ENCODE peak calls at places on chromosomes 12 and 14, in eight cellular contexts. I, U, N, X, Z, E, F and W are unnamed samples.

GRCh38 chr12:91565246-91565645 is 382.6 kb upstream of the DCN start:
- DNase-seq in X (no peak), U (no peak), E (no peak), F (peak), I (no peak), Z (no peak), N (no peak), W (no peak)

GRCh38 chr12:19369691-19370148 is 69.6 kb upstream of the AEBP2 start:
- DNase-seq in N (no peak), E (no peak), X (no peak), Z (no peak), F (no peak), I (no peak), U (peak), W (no peak)

GRCh38 chr12:56129210-56129691 is 1.2 kb downstream of the ESYT1 start:
- DNase-seq in F (no peak), E (peak), Z (no peak), X (peak), U (no peak), N (peak), I (peak), W (peak)

GRCh38 chr12:43824207-43824775 is 11.6 kb upstream of the TMEM117 start:
- DNase-seq in N (no peak), X (no peak), U (no peak), Z (no peak), E (no peak), I (no peak), F (no peak), W (no peak)

GRCh38 chr12:75750950-75751349 is 239.5 kb upstream of the KRR1 start:
- DNase-seq in X (no peak), Z (no peak), U (peak), I (no peak), E (peak), F (peak), N (no peak), W (no peak)

GRCh38 chr14:21978184-21978998 is 304.8 kb upstream of the OR4E1 start:
- DNase-seq in E (peak), U (no peak), Z (no peak), F (no peak), X (no peak), I (peak), N (no peak), W (no peak)

GRCh38 chr12:80230068-80230467 is 130.7 kb downstream of the OTOGL start:
- DNase-seq in Z (no peak), I (peak), N (no peak), E (no peak), X (no peak), F (no peak), U (no peak), W (no peak)

GRCh38 chr12:19440916-19441315 is 1.6 kb downstream of the AEBP2 start:
- DNase-seq in N (no peak), F (peak), E (no peak), I (no peak), Z (no peak), X (no peak), U (no peak), W (no peak)

GRCh38 chr12:62537544-62537943 is 70.9 kb downstream of the MON2 start:
- DNase-seq in U (peak), X (no peak), N (no peak), Z (peak), F (peak), I (peak), E (peak), W (no peak)

GRCh38 chr12:43349863-43350262 is 202.1 kb downstream of the ADAMTS20 start:
- DNase-seq in N (no peak), X (no peak), U (no peak), E (no peak), Z (no peak), I (no peak), F (no peak), W (no peak)

GRCh38 chr14:83559721-83560120 is 1970.2 kb upstream of the FLRT2 start:
- DNase-seq in F (peak), I (no peak), E (peak), N (no peak), U (no peak), Z (no peak), X (no peak), W (no peak)

GRCh38 chr14:69161590-69161989 is 8.7 kb upstream of the DCAF5 start:
- DNase-seq in F (no peak), U (no peak), Z (no peak), I (no peak), N (no peak), X (no peak), E (no peak), W (no peak)

GRCh38 chr14:100846309-100846859 is 20.5 kb downstream of the MEG3 start:
- DNase-seq in Z (no peak), I (peak), X (no peak), E (no peak), U (no peak), N (no peak), F (no peak), W (no peak)

GRCh38 chr12:59710964-59711363 is 115.1 kb downstream of the SLC16A7 start:
- DNase-seq in Z (no peak), I (no peak), X (no peak), N (no peak), U (no peak), F (no peak), E (no peak), W (no peak)

GRCh38 chr14:30569903-30570226 is 10.9 kb downstream of the G2E3 start:
- DNase-seq in X (no peak), F (no peak), N (no peak), U (no peak), E (no peak), Z (no peak), I (no peak), W (no peak)

GRCh38 chr12:109092484-109093021 is 719 bp downstream of the ALKBH2 start:
- DNase-seq in U (no peak), Z (no peak), F (no peak), N (peak), X (no peak), E (no peak), I (no peak), W (no peak)

GRCh38 chr12:120490833-120491512 is 4.9 kb upstream of the DYNLL1 start:
- DNase-seq in F (no peak), I (no peak), E (no peak), N (no peak), Z (no peak), U (no peak), X (no peak), W (no peak)

GRCh38 chr14:89748004-89748403 is 206.5 kb downstream of the EFCAB11 start:
- DNase-seq in I (no peak), F (no peak), X (no peak), U (no peak), N (no peak), Z (no peak), E (peak), W (no peak)

GRCh38 chr14:68655021-68655811 is 137.7 kb downstream of the ZFP36L1 start:
- DNase-seq in E (no peak), F (no peak), N (no peak), I (no peak), X (no peak), U (no peak), Z (no peak), W (no peak)

GRCh38 chr14:74921987-74922751 is 891 bp downstream of the RPS6KL1 start:
- DNase-seq in U (no peak), E (no peak), Z (no peak), I (no peak), X (no peak), F (no peak), N (no peak), W (no peak)

GRCh38 chr12:57511588-57512325 is 8.6 kb downstream of the DDIT3 start:
- DNase-seq in N (no peak), Z (no peak), E (no peak), I (no peak), F (no peak), U (no peak), X (no peak), W (no peak)

GRCh38 chr12:9897524-9897923 is 16.2 kb downstream of the KLRF2 start:
- DNase-seq in F (no peak), U (no peak), E (no peak), N (no peak), Z (no peak), X (no peak), I (no peak), W (no peak)

GRCh38 chr14:24783791-24784190 is 149.8 kb upstream of the GZMB start:
- DNase-seq in U (no peak), X (no peak), E (no peak), N (no peak), I (no peak), Z (no peak), F (no peak), W (no peak)

GRCh38 chr12:50186667-50187066 is 19.5 kb upstream of the CERS5 start:
- DNase-seq in X (no peak), Z (no peak), E (peak), I (no peak), N (no peak), F (no peak), U (no peak), W (no peak)

GRCh38 chr12:3030821-3031415 is 46.3 kb upstream of the TSPAN9 start:
- DNase-seq in U (no peak), N (no peak), X (no peak), E (no peak), Z (no peak), I (no peak), F (no peak), W (no peak)

GRCh38 chr12:80187660-80188090 is 88.3 kb downstream of the OTOGL start:
- DNase-seq in U (no peak), F (peak), N (peak), X (peak), Z (peak), I (peak), E (peak), W (no peak)

GRCh38 chr12:91988076-91988475 is 157.6 kb downstream of the BTG1 start:
- DNase-seq in Z (no peak), U (no peak), N (no peak), E (no peak), X (no peak), I (no peak), F (no peak), W (no peak)

GRCh38 chr14:98350213-98350612 is 921.8 kb downstream of the BCL11B start:
- DNase-seq in F (no peak), E (no peak), U (no peak), Z (no peak), I (no peak), X (no peak), N (no peak), W (no peak)

GRCh38 chr12:122422769-122423257 is 344 bp upstream of the CLIP1 start:
- DNase-seq in N (no peak), U (no peak), I (peak), Z (no peak), X (peak), E (peak), F (no peak), W (peak)

GRCh38 chr12:15627995-15628945 is 160.9 kb downstream of the EPS8 start:
- DNase-seq in F (no peak), X (no peak), I (no peak), U (no peak), Z (no peak), E (peak), N (no peak), W (no peak)

GRCh38 chr12:79552186-79552585 is 138.6 kb downstream of the PAWR start:
- DNase-seq in F (no peak), Z (no peak), N (no peak), U (no peak), I (no peak), E (no peak), X (no peak), W (no peak)